ENCODE peak calls at places on chromosomes 1 and 21, in five cellular contexts. V, O, K, F and H are unnamed samples.

GRCh38 chr1:21931171-21932093 is 5.7 kb downstream of the HSPG2 start:
- DNase-seq in V (peak), O (peak), K (peak), F (no peak), H (peak)

GRCh38 chr1:108644984-108645383 is 15.9 kb downstream of the HENMT1 start:
- DNase-seq in V (no peak), O (no peak), K (no peak), F (peak), H (no peak)

GRCh38 chr1:97632075-97632474 is 288.8 kb downstream of the DPYD start:
- DNase-seq in V (no peak), O (no peak), K (peak), F (no peak), H (no peak)

GRCh38 chr1:108533351-108534083 is 26.4 kb upstream of the EEIG2 start:
- DNase-seq in V (no peak), O (no peak), K (no peak), F (no peak), H (no peak)

GRCh38 chr1:232146514-232146913 is 483.4 kb downstream of the SIPA1L2 start:
- DNase-seq in V (no peak), O (no peak), K (no peak), F (no peak), H (no peak)

GRCh38 chr21:36125513-36126121 is 9.3 kb upstream of the CBR3 start:
- DNase-seq in V (peak), O (no peak), K (peak), F (peak), H (peak)

GRCh38 chr1:167472729-167473529 is 45.4 kb downstream of the CD247 start:
- DNase-seq in V (no peak), O (no peak), K (no peak), F (peak), H (no peak)

GRCh38 chr1:205351984-205352713 is 4.6 kb downstream of the KLHDC8A start:
- DNase-seq in V (peak), O (no peak), K (no peak), F (no peak), H (no peak)

GRCh38 chr1:213820362-213821149 is 167.2 kb upstream of the PROX1 start:
- DNase-seq in V (no peak), O (no peak), K (no peak), F (no peak), H (no peak)

GRCh38 chr1:109447524-109447923 is 18.8 kb upstream of the SYPL2 start:
- DNase-seq in V (no peak), O (no peak), K (no peak), F (no peak), H (no peak)

GRCh38 chr1:195754297-195754696 is 853.9 kb downstream of the KCNT2 start:
- DNase-seq in V (no peak), O (no peak), K (no peak), F (no peak), H (no peak)

GRCh38 chr1:55775007-55775406 is 559.8 kb upstream of the USP24 start:
- DNase-seq in V (no peak), O (no peak), K (no peak), F (no peak), H (no peak)

GRCh38 chr1:2208309-2209239 is 14.0 kb upstream of the FAAP20 start:
- DNase-seq in V (peak), O (peak), K (peak), F (no peak), H (peak)

GRCh38 chr1:101267082-101267481 is 30.3 kb downstream of the S1PR1 start:
- DNase-seq in V (no peak), O (no peak), K (no peak), F (no peak), H (no peak)

GRCh38 chr1:27366411-27367159 is at the start of gene MAP3K6:
- DNase-seq in V (peak), O (peak), K (peak), F (no peak), H (peak)

GRCh38 chr21:26962516-26963305 is 4.2 kb downstream of the ADAMTS5 start:
- DNase-seq in V (no peak), O (no peak), K (no peak), F (no peak), H (no peak)

GRCh38 chr1:28971980-28972771 is 57.8 kb downstream of the EPB41 start:
- DNase-seq in V (no peak), O (no peak), K (peak), F (no peak), H (peak)

GRCh38 chr1:156838972-156839371 is 19.9 kb downstream of the INSRR start:
- DNase-seq in V (no peak), O (no peak), K (peak), F (peak), H (no peak)

DNA sequence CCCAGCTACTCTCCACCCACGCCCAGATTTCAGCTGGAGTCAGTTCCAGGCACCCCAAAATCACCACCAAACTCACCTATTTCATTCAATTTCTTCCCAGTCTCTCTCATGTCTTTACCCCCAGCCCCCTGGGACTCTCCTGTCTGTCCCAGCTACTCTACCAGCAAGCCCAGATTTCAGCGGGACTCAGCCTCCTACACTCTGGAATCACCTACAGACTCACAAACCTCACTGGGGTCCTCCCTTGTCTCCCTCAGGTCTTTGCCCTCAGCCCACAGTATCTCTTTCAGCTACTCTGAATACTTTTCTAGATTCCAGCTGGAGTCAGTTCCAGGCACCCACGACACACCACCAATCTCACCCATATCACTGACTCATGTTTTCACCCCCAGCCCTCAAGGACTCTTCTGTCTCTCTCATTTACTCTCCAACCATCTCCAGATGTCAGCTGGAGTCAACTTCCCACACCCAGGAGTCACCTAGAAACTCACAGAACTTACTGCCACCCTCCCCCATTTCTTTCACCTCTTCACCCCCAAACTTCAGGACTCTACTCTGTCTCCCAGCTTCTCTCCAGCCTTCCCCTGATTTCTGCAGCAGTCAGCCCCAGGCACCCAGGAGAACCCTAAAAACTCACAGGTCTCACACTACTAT is 1529.3 kb upstream of the TPTE start:
- DNase-seq in V (no peak), O (no peak), K (no peak), F (no peak), H (no peak)
- TF ChIP-seq CTCF in V (no peak), O (no peak), K (no peak), F (no peak), H (no peak)

GRCh38 chr1:203289281-203289981 is 15.9 kb upstream of the BTG2 start:
- DNase-seq in V (peak), O (peak), K (no peak), F (peak), H (peak)

GRCh38 chr1:203288351-203288894 is 16.9 kb upstream of the BTG2 start:
- DNase-seq in V (no peak), O (no peak), K (no peak), F (no peak), H (no peak)

GRCh38 chr1:203287109-203287893 is 18.0 kb upstream of the BTG2 start:
- DNase-seq in V (peak), O (peak), K (peak), F (peak), H (peak)

GRCh38 chr1:203286161-203286984 is 18.9 kb upstream of the BTG2 start:
- DNase-seq in V (no peak), O (no peak), K (peak), F (no peak), H (peak)

GRCh38 chr1:203287896-203288295 is 17.4 kb upstream of the BTG2 start:
- DNase-seq in V (peak), O (no peak), K (no peak), F (no peak), H (no peak)
- H3K4me3 ChIP-seq in V (no peak), O (no peak), K (no peak), F (peak), H (no peak)

GRCh38 chr1:179954494-179955317 is at the start of gene CEP350:
- DNase-seq in V (peak), O (peak), K (peak), F (peak), H (peak)

GRCh38 chr1:179955318-179955638 is 668 bp downstream of the CEP350 start:
- DNase-seq in V (no peak), O (no peak), K (peak), F (no peak), H (no peak)

GRCh38 chr1:179952181-179952580 is 2.4 kb upstream of the CEP350 start:
- DNase-seq in V (no peak), O (no peak), K (no peak), F (no peak), H (no peak)

GRCh38 chr1:179955731-179956130 is 1.1 kb downstream of the CEP350 start:
- DNase-seq in V (no peak), O (no peak), K (peak), F (no peak), H (no peak)

DNA sequence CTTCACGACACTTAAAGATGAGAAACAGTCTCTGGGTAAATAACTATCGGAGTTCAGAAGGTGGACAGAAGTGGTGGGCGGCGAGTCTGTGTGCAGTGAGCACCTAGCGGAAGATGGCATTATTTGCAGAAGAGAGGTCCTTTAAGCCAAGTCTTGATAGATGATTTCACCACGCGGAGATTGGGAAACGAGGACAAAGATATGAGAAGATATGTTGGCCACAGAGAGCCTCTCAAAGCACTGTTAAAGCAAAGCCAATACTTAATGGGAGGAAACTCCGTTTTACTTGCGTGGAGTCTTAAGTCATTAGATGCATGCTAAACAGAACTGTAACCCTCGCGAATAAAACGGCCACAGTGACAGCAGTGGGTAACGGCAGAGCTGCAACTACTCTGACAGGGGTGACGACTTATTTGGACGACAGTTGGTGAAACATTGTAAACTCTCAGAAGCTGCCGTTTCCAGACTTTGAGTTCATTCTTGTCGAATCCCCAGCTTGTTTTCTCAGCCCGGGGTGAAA is 576 bp upstream of the CEP350 start:
- DNase-seq in V (peak), O (no peak), K (no peak), F (no peak), H (no peak)
- TF ChIP-seq CTCF in V (peak), O (no peak), K (peak), F (peak), H (peak)

DNA sequence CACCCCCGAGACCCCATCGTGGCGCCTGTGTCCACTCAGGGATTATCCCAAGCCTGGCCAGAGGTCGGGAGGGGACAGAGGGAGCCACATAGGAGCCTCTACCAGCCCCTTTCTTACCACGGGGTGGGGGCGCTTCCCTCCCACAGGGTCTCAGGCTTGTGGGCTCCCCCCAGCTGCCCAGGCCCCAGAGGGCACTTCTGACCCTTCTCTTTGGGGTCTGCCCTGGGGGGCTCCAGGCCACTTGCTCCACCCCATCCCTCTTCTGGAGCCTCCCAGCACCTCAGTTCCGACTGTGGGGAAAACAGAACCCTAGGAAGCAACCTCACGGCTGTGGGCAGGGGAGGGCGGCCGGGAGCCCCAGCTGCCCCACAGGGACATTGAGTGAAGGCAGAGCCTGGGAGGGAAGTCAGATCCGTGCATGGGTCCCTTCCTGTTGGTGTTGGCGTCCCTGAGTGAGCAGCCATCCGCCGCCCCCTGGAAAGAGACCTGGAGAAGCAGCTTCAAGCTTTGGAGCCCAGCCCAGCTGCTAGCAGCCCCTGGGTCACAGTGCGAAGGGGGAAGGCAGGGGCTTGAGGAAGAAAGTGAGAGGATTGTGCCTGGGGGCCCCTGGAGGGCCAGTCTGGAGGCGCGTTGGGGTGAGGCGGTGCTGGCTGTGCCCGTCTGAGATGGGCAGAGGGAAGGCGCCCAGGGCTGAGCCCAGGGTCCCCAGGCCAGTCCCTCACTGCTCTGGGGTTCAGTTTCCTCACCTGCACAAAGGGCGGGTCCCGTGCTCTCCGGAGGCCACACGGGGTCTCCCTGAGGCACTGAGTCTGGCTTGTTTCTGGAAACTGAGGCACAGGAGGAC is 22.1 kb downstream of the RRP1 start:
- DNase-seq in V (no peak), O (no peak), K (no peak), F (no peak), H (no peak)
- H3K4me3 ChIP-seq in V (no peak), O (no peak), K (no peak), F (no peak), H (peak)

GRCh38 chr21:41319273-41319672 is 2.7 kb downstream of the FAM3B start:
- DNase-seq in V (no peak), O (no peak), K (no peak), F (no peak), H (no peak)

GRCh38 chr21:41318218-41318617 is 1.6 kb downstream of the FAM3B start:
- DNase-seq in V (no peak), O (no peak), K (no peak), F (no peak), H (no peak)

GRCh38 chr21:41322496-41323382 is 6.1 kb downstream of the FAM3B start:
- DNase-seq in V (no peak), O (no peak), K (no peak), F (no peak), H (no peak)

GRCh38 chr21:41321908-41322495 is 5.4 kb downstream of the FAM3B start:
- DNase-seq in V (no peak), O (no peak), K (no peak), F (no peak), H (no peak)

DNA sequence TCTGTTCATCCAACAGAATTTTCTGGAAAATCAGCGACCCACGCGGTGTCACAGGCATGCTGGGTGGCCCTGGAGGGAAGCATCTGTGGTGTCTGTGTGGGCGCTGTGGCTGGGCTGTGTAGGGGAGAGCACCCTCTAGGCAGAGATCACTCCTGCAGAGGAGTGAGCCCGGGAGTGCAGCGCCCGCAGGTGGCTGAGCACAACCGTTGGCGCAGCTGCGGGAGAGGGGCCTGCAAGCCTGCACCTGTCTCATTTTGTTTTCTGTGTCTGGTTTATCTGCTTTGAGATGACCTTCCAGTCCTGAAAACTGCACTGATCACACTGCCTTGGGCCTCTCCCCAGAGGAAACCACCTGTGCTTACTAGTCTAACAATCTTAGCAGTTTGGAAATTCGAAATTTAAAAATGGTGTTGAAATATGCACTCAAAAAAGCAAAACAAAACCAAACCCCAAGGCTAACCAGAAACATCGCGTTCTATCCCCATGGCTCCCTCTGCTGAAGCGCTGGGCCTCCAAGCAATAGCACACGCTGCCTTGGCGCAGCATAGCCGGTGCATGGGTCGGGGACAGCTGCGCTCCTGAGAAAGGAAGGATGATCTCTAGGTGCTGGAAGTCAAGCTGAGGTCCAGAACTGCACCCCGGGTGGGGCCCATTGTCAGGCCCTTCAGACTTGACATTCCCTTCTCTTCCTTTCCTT is 4.8 kb downstream of the FAM3B start:
- DNase-seq in V (no peak), O (no peak), K (no peak), F (no peak), H (no peak)
- TF ChIP-seq CTCF in V (no peak), O (no peak), K (no peak), F (no peak), H (no peak)

GRCh38 chr1:41362357-41362721 is 1.1 kb downstream of the FOXO6 start:
- DNase-seq in V (peak), O (no peak), K (no peak), F (no peak), H (peak)
- H3K4me3 ChIP-seq in V (peak), O (peak), K (no peak), F (peak), H (peak)